ENCODE peak calls at places on chromosomes 7 and 10, in nine cellular contexts. D, O, X, E, F, Y, Q, C and B are unnamed samples.

GRCh38 chr10:24616536-24616935 is 107.2 kb downstream of the ARHGAP21 start:
- DNase-seq in D (no peak), O (no peak), X (no peak), E (no peak), F (no peak), Y (no peak), Q (peak; percentile 26), C (peak; percentile 43), B (no peak)

GRCh38 chr10:43735907-43736306 is 87.2 kb upstream of the ZNF32 start:
- DNase-seq in D (no peak), O (no peak), X (no peak), E (peak; percentile 13), F (no peak), Y (no peak), Q (peak; percentile 24), C (peak; percentile 68), B (no peak)

GRCh38 chr10:69703256-69703655 is 73.2 kb downstream of the FAM241B start:
- DNase-seq in D (no peak), O (no peak), X (no peak), E (no peak), F (no peak), Y (no peak), Q (no peak), C (no peak), B (no peak)

GRCh38 chr7:70807650-70808049 is 324.3 kb upstream of the GALNT17 start:
- DNase-seq in D (no peak), O (no peak), X (no peak), E (no peak), F (no peak), Y (no peak), Q (no peak), C (no peak), B (no peak)

GRCh38 chr7:114930829-114931655 is 9.1 kb downstream of the MDFIC start:
- DNase-seq in D (peak; percentile 60), O (no peak), X (no peak), E (no peak), F (no peak), Y (no peak), Q (no peak), C (peak; percentile 62), B (peak; percentile 57)

GRCh38 chr7:99098824-99099498 is 44.9 kb downstream of the SMURF1 start:
- DNase-seq in D (peak; percentile 71), O (no peak), X (no peak), E (no peak), F (no peak), Y (no peak), Q (peak; percentile 70), C (no peak), B (no peak)

GRCh38 chr10:61627266-61627665 is 35.5 kb upstream of the CABCOCO1 start:
- DNase-seq in D (no peak), O (no peak), X (no peak), E (no peak), F (no peak), Y (no peak), Q (peak; percentile 64), C (peak; percentile 49), B (no peak)

GRCh38 chr7:141550694-141551079 is 523 bp upstream of the AGK start:
- DNase-seq in D (no peak), O (no peak), X (peak; percentile 19), E (no peak), F (no peak), Y (no peak), Q (peak; percentile 43), C (no peak), B (peak; percentile 28)

GRCh38 chr10:106557053-106557452 is 607.5 kb downstream of the SORCS1 start:
- DNase-seq in D (no peak), O (no peak), X (no peak), E (no peak), F (no peak), Y (no peak), Q (peak; percentile 29), C (peak; percentile 64), B (no peak)

GRCh38 chr10:24756283-24756682 is 32.6 kb upstream of the ARHGAP21 start:
- DNase-seq in D (no peak), O (no peak), X (no peak), E (no peak), F (no peak), Y (no peak), Q (no peak), C (no peak), B (no peak)

GRCh38 chr7:81846398-81846797 is 76.6 kb upstream of the HGF start:
- DNase-seq in D (peak; percentile 32), O (no peak), X (no peak), E (peak; percentile 20), F (no peak), Y (no peak), Q (peak; percentile 44), C (peak; percentile 74), B (peak; percentile 75)

GRCh38 chr7:130988443-130988842 is 254.4 kb upstream of the KLF14 start:
- DNase-seq in D (no peak), O (no peak), X (no peak), E (no peak), F (no peak), Y (no peak), Q (peak; percentile 25), C (peak; percentile 57), B (no peak)

GRCh38 chr7:33062023-33062781 is at the start of gene NT5C3A:
- DNase-seq in D (peak; percentile 35), O (no peak), X (no peak), E (no peak), F (no peak), Y (peak; percentile 13), Q (peak; percentile 58), C (no peak), B (peak; percentile 54)

GRCh38 chr7:108253275-108254044 is 123.3 kb upstream of the LAMB4 start:
- DNase-seq in D (peak; percentile 69), O (peak; percentile 95), X (no peak), E (no peak), F (no peak), Y (no peak), Q (peak; percentile 77), C (no peak), B (peak; percentile 57)

GRCh38 chr10:119087271-119087897 is 6.8 kb upstream of the EIF3A start:
- DNase-seq in D (no peak), O (no peak), X (no peak), E (no peak), F (no peak), Y (no peak), Q (no peak), C (no peak), B (peak; percentile 61)

GRCh38 chr10:66931340-66931948 is 5.6 kb downstream of the LRRTM3 start:
- DNase-seq in D (peak; percentile 81), O (peak; percentile 21), X (no peak), E (peak; percentile 41), F (peak; percentile 16), Y (no peak), Q (peak; percentile 50), C (peak; percentile 77), B (peak; percentile 56)

GRCh38 chr7:66629222-66629658 is 559 bp downstream of the KCTD7 start:
- DNase-seq in D (peak; percentile 14), O (no peak), X (no peak), E (no peak), F (no peak), Y (no peak), Q (no peak), C (no peak), B (no peak)

GRCh38 chr7:137687556-137688280 is 159.1 kb downstream of the DGKI start:
- DNase-seq in D (peak; percentile 84), O (no peak), X (no peak), E (no peak), F (no peak), Y (no peak), Q (peak; percentile 32), C (peak; percentile 71), B (no peak)

GRCh38 chr10:118595064-118595420 is 406 bp downstream of the PRLHR start:
- DNase-seq in D (no peak), O (no peak), X (no peak), E (no peak), F (no peak), Y (no peak), Q (no peak), C (no peak), B (no peak)